ENCODE peak calls at places on chromosomes 7 and 10, in eight cellular contexts. T, Y, N, X, S, A, M and U are unnamed samples.

GRCh38 chr7:85750454-85750949 is 563.6 kb upstream of the SEMA3D start:
- DNase-seq in X (peak; percentile 35), N (no peak), M (no peak), Y (peak; percentile 37), A (peak; percentile 25), S (peak; percentile 52), T (peak; percentile 12), U (no peak)

GRCh38 chr7:137904826-137905225 is 58.1 kb upstream of the DGKI start:
- DNase-seq in N (no peak), Y (no peak), M (no peak), A (no peak), T (no peak), X (no peak), S (no peak), U (no peak)

GRCh38 chr10:110850990-110851389 is 20.7 kb upstream of the PDCD4 start:
- DNase-seq in A (no peak), S (no peak), Y (peak; percentile 8), N (no peak), T (no peak), X (no peak), M (no peak), U (no peak)

GRCh38 chr7:15326044-15326644 is 235.7 kb downstream of the AGMO start:
- DNase-seq in X (no peak), T (peak; percentile 52), S (peak; percentile 29), N (no peak), A (peak; percentile 72), M (no peak), Y (peak; percentile 34), U (no peak)

GRCh38 chr10:98659951-98660350 is 213.2 kb upstream of the HPS1 start:
- DNase-seq in T (no peak), M (no peak), Y (no peak), X (no peak), A (no peak), N (no peak), S (no peak), U (no peak)

GRCh38 chr10:77939561-77940001 is 13.0 kb upstream of the DLG5 start:
- DNase-seq in A (no peak), S (peak; percentile 47), M (no peak), Y (peak; percentile 58), X (no peak), N (no peak), T (peak; percentile 38), U (no peak)

GRCh38 chr10:11113156-11113555 is 95.5 kb downstream of the CELF2 start:
- DNase-seq in A (no peak), M (no peak), Y (no peak), N (no peak), T (no peak), X (no peak), S (peak; percentile 3), U (no peak)

GRCh38 chr10:79402951-79403350 is 42.5 kb downstream of the ZCCHC24 start:
- DNase-seq in A (no peak), X (no peak), N (no peak), T (no peak), M (peak; percentile 14), Y (no peak), S (no peak), U (no peak)

GRCh38 chr10:9860045-9860444 is 1157.6 kb upstream of the CELF2 start:
- DNase-seq in T (no peak), M (no peak), X (no peak), S (no peak), N (no peak), Y (no peak), A (no peak), U (no peak)

GRCh38 chr7:105521027-105521730 is 892 bp downstream of the PUS7 start:
- DNase-seq in M (peak; percentile 89), T (peak; percentile 62), X (peak; percentile 74), A (peak; percentile 48), S (peak; percentile 75), Y (peak; percentile 77), N (no peak), U (peak; percentile 61)

GRCh38 chr10:5932345-5932744 is 42.3 kb downstream of the FBH1 start:
- DNase-seq in S (no peak), T (no peak), N (no peak), X (no peak), M (no peak), A (no peak), Y (no peak), U (no peak)

GRCh38 chr7:94183289-94183749 is 179.2 kb upstream of the BET1 start:
- DNase-seq in M (peak; percentile 66), Y (peak; percentile 72), S (peak; percentile 99), A (no peak), T (no peak), X (no peak), N (no peak), U (peak; percentile 4)

GRCh38 chr10:43045631-43046287 is 31.1 kb upstream of the RET start:
- DNase-seq in A (no peak), X (no peak), S (no peak), T (no peak), M (peak; percentile 63), N (no peak), Y (no peak), U (no peak)

GRCh38 chr10:77297370-77297692 is 340.3 kb downstream of the KCNMA1 start:
- DNase-seq in X (no peak), T (no peak), Y (peak; percentile 44), N (no peak), M (no peak), A (no peak), S (peak; percentile 71), U (no peak)

GRCh38 chr7:150341263-150342118 is at the start of gene RARRES2:
- DNase-seq in S (no peak), M (peak; percentile 84), X (no peak), Y (peak; percentile 44), N (no peak), T (no peak), A (no peak), U (no peak)

GRCh38 chr10:31345886-31346285 is 26.9 kb downstream of the ZEB1 start:
- DNase-seq in Y (no peak), N (no peak), T (no peak), M (no peak), S (peak; percentile 13), X (no peak), A (no peak), U (no peak)